ENCODE peak calls at places on chromosomes 3 and 15, in nine cellular contexts. One of them, this sample, is unnamed.

GRCh38 chr3:192642651-192643050 is 84.7 kb downstream of the FGF12 start:
- DNase-seq in left ventricle myocardium superior: peak; percentile 51
- DNase-seq in non-pigmented ciliary epithelial cell: no peak
- DNase-seq in stomach: no peak
- DNase-seq in stromal cell of bone marrow: no peak
- DNase-seq in A549: no peak
- DNase-seq in HTR-8/SVneo: no peak
- DNase-seq in nephron progenitor cell: no peak
- DNase-seq in fibroblast of mammary gland: no peak
- DNase-seq in this sample: no peak

GRCh38 chr15:100878601-100879000 is 1.0 kb upstream of the ALDH1A3 start:
- DNase-seq in stomach: no peak
- DNase-seq in non-pigmented ciliary epithelial cell: no peak
- DNase-seq in HTR-8/SVneo: no peak
- DNase-seq in nephron progenitor cell: peak; percentile 26
- DNase-seq in left ventricle myocardium superior: no peak
- DNase-seq in stromal cell of bone marrow: no peak
- DNase-seq in A549: no peak
- DNase-seq in fibroblast of mammary gland: no peak
- DNase-seq in this sample: no peak

GRCh38 chr3:49716169-49716568 is 3.3 kb downstream of the AMIGO3 start:
- DNase-seq in stomach: no peak
- DNase-seq in A549: no peak
- DNase-seq in HTR-8/SVneo: no peak
- DNase-seq in nephron progenitor cell: no peak
- DNase-seq in fibroblast of mammary gland: no peak
- DNase-seq in stromal cell of bone marrow: no peak
- DNase-seq in non-pigmented ciliary epithelial cell: no peak
- DNase-seq in left ventricle myocardium superior: no peak
- DNase-seq in this sample: peak; percentile 88

GRCh38 chr3:157491136-157491535 is 12.1 kb downstream of the VEPH1 start:
- DNase-seq in HTR-8/SVneo: no peak
- DNase-seq in left ventricle myocardium superior: no peak
- DNase-seq in stomach: no peak
- DNase-seq in non-pigmented ciliary epithelial cell: no peak
- DNase-seq in stromal cell of bone marrow: no peak
- DNase-seq in A549: no peak
- DNase-seq in fibroblast of mammary gland: no peak
- DNase-seq in nephron progenitor cell: no peak
- DNase-seq in this sample: no peak

GRCh38 chr15:66221126-66221525 is 32.4 kb downstream of the MEGF11 start:
- DNase-seq in left ventricle myocardium superior: no peak
- DNase-seq in non-pigmented ciliary epithelial cell: no peak
- DNase-seq in A549: no peak
- DNase-seq in fibroblast of mammary gland: no peak
- DNase-seq in HTR-8/SVneo: no peak
- DNase-seq in stromal cell of bone marrow: no peak
- DNase-seq in stomach: no peak
- DNase-seq in nephron progenitor cell: peak; percentile 42
- DNase-seq in this sample: no peak

GRCh38 chr15:31306426-31307269 is 20.0 kb upstream of the KLF13 start:
- DNase-seq in A549: no peak
- DNase-seq in HTR-8/SVneo: no peak
- DNase-seq in stomach: peak; percentile 74
- DNase-seq in stromal cell of bone marrow: no peak
- DNase-seq in non-pigmented ciliary epithelial cell: no peak
- DNase-seq in fibroblast of mammary gland: no peak
- DNase-seq in left ventricle myocardium superior: peak; percentile 65
- DNase-seq in nephron progenitor cell: peak; percentile 49
- DNase-seq in this sample: no peak

GRCh38 chr3:14234197-14235002 is 55.8 kb downstream of the LSM3 start:
- DNase-seq in left ventricle myocardium superior: no peak
- DNase-seq in stomach: peak; percentile 64
- DNase-seq in HTR-8/SVneo: no peak
- DNase-seq in A549: no peak
- DNase-seq in non-pigmented ciliary epithelial cell: no peak
- DNase-seq in fibroblast of mammary gland: peak; percentile 38
- DNase-seq in stromal cell of bone marrow: no peak
- DNase-seq in nephron progenitor cell: no peak
- DNase-seq in this sample: no peak

GRCh38 chr15:74957301-74958035 is 896 bp upstream of the RPP25 start:
- DNase-seq in stomach: no peak
- DNase-seq in left ventricle myocardium superior: peak; percentile 78
- DNase-seq in stromal cell of bone marrow: no peak
- DNase-seq in HTR-8/SVneo: no peak
- DNase-seq in fibroblast of mammary gland: peak; percentile 39
- DNase-seq in nephron progenitor cell: no peak
- DNase-seq in A549: peak; percentile 72
- DNase-seq in non-pigmented ciliary epithelial cell: no peak
- DNase-seq in this sample: peak; percentile 91

GRCh38 chr15:80411788-80412288 is 7.7 kb downstream of the ARNT2 start:
- DNase-seq in HTR-8/SVneo: no peak
- DNase-seq in fibroblast of mammary gland: no peak
- DNase-seq in stomach: no peak
- DNase-seq in nephron progenitor cell: no peak
- DNase-seq in non-pigmented ciliary epithelial cell: no peak
- DNase-seq in left ventricle myocardium superior: no peak
- DNase-seq in stromal cell of bone marrow: no peak
- DNase-seq in A549: no peak
- DNase-seq in this sample: no peak

GRCh38 chr3:106438916-106439315 is 570.1 kb upstream of the CBLB start:
- DNase-seq in non-pigmented ciliary epithelial cell: no peak
- DNase-seq in nephron progenitor cell: no peak
- DNase-seq in left ventricle myocardium superior: no peak
- DNase-seq in HTR-8/SVneo: no peak
- DNase-seq in fibroblast of mammary gland: no peak
- DNase-seq in stomach: no peak
- DNase-seq in A549: no peak
- DNase-seq in stromal cell of bone marrow: no peak
- DNase-seq in this sample: no peak

GRCh38 chr15:87573534-87573933 is 683.0 kb downstream of the NTRK3 start:
- DNase-seq in fibroblast of mammary gland: no peak
- DNase-seq in nephron progenitor cell: no peak
- DNase-seq in HTR-8/SVneo: no peak
- DNase-seq in A549: no peak
- DNase-seq in stomach: no peak
- DNase-seq in stromal cell of bone marrow: no peak
- DNase-seq in left ventricle myocardium superior: no peak
- DNase-seq in non-pigmented ciliary epithelial cell: no peak
- DNase-seq in this sample: no peak

GRCh38 chr3:64240445-64240844 is 15.2 kb upstream of the PRICKLE2 start:
- DNase-seq in stomach: no peak
- DNase-seq in non-pigmented ciliary epithelial cell: no peak
- DNase-seq in fibroblast of mammary gland: peak; percentile 29
- DNase-seq in nephron progenitor cell: peak; percentile 13
- DNase-seq in stromal cell of bone marrow: no peak
- DNase-seq in A549: no peak
- DNase-seq in left ventricle myocardium superior: no peak
- DNase-seq in HTR-8/SVneo: no peak
- DNase-seq in this sample: no peak

GRCh38 chr15:59174846-59175831 is 31.5 kb upstream of the LDHAL6B start:
- DNase-seq in non-pigmented ciliary epithelial cell: no peak
- DNase-seq in nephron progenitor cell: peak; percentile 44
- DNase-seq in left ventricle myocardium superior: peak; percentile 49
- DNase-seq in HTR-8/SVneo: peak; percentile 76
- DNase-seq in A549: peak; percentile 87
- DNase-seq in fibroblast of mammary gland: peak; percentile 85
- DNase-seq in stomach: peak; percentile 37
- DNase-seq in stromal cell of bone marrow: peak; percentile 68
- DNase-seq in this sample: no peak

GRCh38 chr3:150407051-150407817 is 864 bp upstream of the TSC22D2 start:
- DNase-seq in stomach: no peak
- DNase-seq in non-pigmented ciliary epithelial cell: no peak
- DNase-seq in stromal cell of bone marrow: peak; percentile 78
- DNase-seq in left ventricle myocardium superior: no peak
- DNase-seq in HTR-8/SVneo: no peak
- DNase-seq in fibroblast of mammary gland: peak; percentile 88
- DNase-seq in A549: peak; percentile 6
- DNase-seq in nephron progenitor cell: no peak
- DNase-seq in this sample: no peak

GRCh38 chr3:13825821-13826220 is 54.0 kb downstream of the WNT7A start:
- DNase-seq in non-pigmented ciliary epithelial cell: no peak
- DNase-seq in A549: no peak
- DNase-seq in fibroblast of mammary gland: no peak
- DNase-seq in nephron progenitor cell: no peak
- DNase-seq in stomach: no peak
- DNase-seq in HTR-8/SVneo: no peak
- DNase-seq in left ventricle myocardium superior: no peak
- DNase-seq in stromal cell of bone marrow: no peak
- DNase-seq in this sample: no peak

GRCh38 chr15:94004697-94005096 is 226.7 kb upstream of the MCTP2 start:
- DNase-seq in A549: no peak
- DNase-seq in stromal cell of bone marrow: no peak
- DNase-seq in HTR-8/SVneo: no peak
- DNase-seq in non-pigmented ciliary epithelial cell: no peak
- DNase-seq in stomach: no peak
- DNase-seq in fibroblast of mammary gland: no peak
- DNase-seq in left ventricle myocardium superior: peak; percentile 71
- DNase-seq in nephron progenitor cell: no peak
- DNase-seq in this sample: no peak

GRCh38 chr3:187016639-187017345 is 86.5 kb downstream of the ST6GAL1 start:
- DNase-seq in HTR-8/SVneo: no peak
- DNase-seq in fibroblast of mammary gland: peak; percentile 16
- DNase-seq in A549: peak; percentile 6
- DNase-seq in non-pigmented ciliary epithelial cell: no peak
- DNase-seq in stomach: no peak
- DNase-seq in left ventricle myocardium superior: no peak
- DNase-seq in stromal cell of bone marrow: peak; percentile 20
- DNase-seq in nephron progenitor cell: no peak
- DNase-seq in this sample: no peak

GRCh38 chr3:135150282-135150681 is 355.2 kb downstream of the EPHB1 start:
- DNase-seq in A549: no peak
- DNase-seq in nephron progenitor cell: no peak
- DNase-seq in non-pigmented ciliary epithelial cell: no peak
- DNase-seq in stomach: no peak
- DNase-seq in HTR-8/SVneo: no peak
- DNase-seq in left ventricle myocardium superior: no peak
- DNase-seq in fibroblast of mammary gland: no peak
- DNase-seq in stromal cell of bone marrow: no peak
- DNase-seq in this sample: no peak

GRCh38 chr3:113712129-113712528 is 15.7 kb upstream of the USF3 start:
- DNase-seq in nephron progenitor cell: no peak
- DNase-seq in fibroblast of mammary gland: peak; percentile 42
- DNase-seq in A549: no peak
- DNase-seq in left ventricle myocardium superior: no peak
- DNase-seq in HTR-8/SVneo: no peak
- DNase-seq in stomach: no peak
- DNase-seq in non-pigmented ciliary epithelial cell: no peak
- DNase-seq in stromal cell of bone marrow: no peak
- DNase-seq in this sample: no peak

GRCh38 chr3:77296527-77296926 is 256.6 kb downstream of the ROBO2 start:
- DNase-seq in fibroblast of mammary gland: no peak
- DNase-seq in HTR-8/SVneo: no peak
- DNase-seq in left ventricle myocardium superior: no peak
- DNase-seq in A549: peak; percentile 19
- DNase-seq in nephron progenitor cell: no peak
- DNase-seq in non-pigmented ciliary epithelial cell: no peak
- DNase-seq in stromal cell of bone marrow: no peak
- DNase-seq in stomach: no peak
- DNase-seq in this sample: no peak

GRCh38 chr3:127264292-127264691 is 23.6 kb downstream of the PRR20G start:
- DNase-seq in fibroblast of mammary gland: peak; percentile 10
- DNase-seq in stromal cell of bone marrow: peak; percentile 4
- DNase-seq in left ventricle myocardium superior: no peak
- DNase-seq in nephron progenitor cell: no peak
- DNase-seq in stomach: no peak
- DNase-seq in A549: no peak
- DNase-seq in HTR-8/SVneo: no peak
- DNase-seq in non-pigmented ciliary epithelial cell: no peak
- DNase-seq in this sample: no peak